ENCODE peak calls at places on chromosome 18, in nine cellular contexts. One of them, this sample, is unnamed.

GRCh38 chr18:26293982-26294381 is 67.7 kb downstream of the TAF4B start:
- DNase-seq in NCI-H446: no peak
- DNase-seq in caudate nucleus: no peak
- DNase-seq in stimulated activated CD4-positive, alpha-beta T cell treated with anti-CD3 and anti-CD28 coated beads, Interleukin-15, amount 100 ng/mL, for 1 hour: no peak
- DNase-seq in A549: no peak
- DNase-seq in AG09319: no peak
- DNase-seq in NCI-H345: no peak
- DNase-seq in brain microvascular endothelial cell: no peak
- DNase-seq in T-helper 1 cell: no peak
- DNase-seq in this sample: no peak

GRCh38 chr18:78913830-78914585 is 65.6 kb upstream of the SALL3 start:
- DNase-seq in NCI-H446: no peak
- DNase-seq in caudate nucleus: no peak
- DNase-seq in stimulated activated CD4-positive, alpha-beta T cell treated with anti-CD3 and anti-CD28 coated beads, Interleukin-15, amount 100 ng/mL, for 1 hour: no peak
- DNase-seq in A549: no peak
- DNase-seq in AG09319: no peak
- DNase-seq in NCI-H345: no peak
- DNase-seq in brain microvascular endothelial cell: no peak
- DNase-seq in T-helper 1 cell: no peak
- DNase-seq in this sample: no peak

GRCh38 chr18:75284566-75284965 is 74.0 kb downstream of the TSHZ1 start:
- DNase-seq in NCI-H446: no peak
- DNase-seq in caudate nucleus: no peak
- DNase-seq in stimulated activated CD4-positive, alpha-beta T cell treated with anti-CD3 and anti-CD28 coated beads, Interleukin-15, amount 100 ng/mL, for 1 hour: no peak
- DNase-seq in A549: no peak
- DNase-seq in AG09319: no peak
- DNase-seq in NCI-H345: no peak
- DNase-seq in brain microvascular endothelial cell: no peak
- DNase-seq in T-helper 1 cell: no peak
- DNase-seq in this sample: no peak

GRCh38 chr18:48203961-48204666 is 205.1 kb downstream of the ZBTB7C start:
- DNase-seq in NCI-H446: no peak
- DNase-seq in caudate nucleus: no peak
- DNase-seq in stimulated activated CD4-positive, alpha-beta T cell treated with anti-CD3 and anti-CD28 coated beads, Interleukin-15, amount 100 ng/mL, for 1 hour: no peak
- DNase-seq in A549: no peak
- DNase-seq in AG09319: no peak
- DNase-seq in NCI-H345: no peak
- DNase-seq in brain microvascular endothelial cell: no peak
- DNase-seq in T-helper 1 cell: no peak
- DNase-seq in this sample: no peak

GRCh38 chr18:60215432-60215831 is 157.1 kb downstream of the MC4R start:
- DNase-seq in NCI-H446: no peak
- DNase-seq in caudate nucleus: no peak
- DNase-seq in stimulated activated CD4-positive, alpha-beta T cell treated with anti-CD3 and anti-CD28 coated beads, Interleukin-15, amount 100 ng/mL, for 1 hour: no peak
- DNase-seq in A549: no peak
- DNase-seq in AG09319: no peak
- DNase-seq in NCI-H345: no peak
- DNase-seq in brain microvascular endothelial cell: no peak
- DNase-seq in T-helper 1 cell: no peak
- DNase-seq in this sample: no peak

GRCh38 chr18:11925800-11926481 is 17.8 kb upstream of the MPPE1 start:
- DNase-seq in NCI-H446: no peak
- DNase-seq in caudate nucleus: no peak
- DNase-seq in stimulated activated CD4-positive, alpha-beta T cell treated with anti-CD3 and anti-CD28 coated beads, Interleukin-15, amount 100 ng/mL, for 1 hour: no peak
- DNase-seq in A549: no peak
- DNase-seq in AG09319: no peak
- DNase-seq in NCI-H345: no peak
- DNase-seq in brain microvascular endothelial cell: peak
- DNase-seq in T-helper 1 cell: no peak
- DNase-seq in this sample: no peak

GRCh38 chr18:75815767-75816166 is 388.3 kb upstream of the SMIM21 start:
- DNase-seq in NCI-H446: no peak
- DNase-seq in caudate nucleus: no peak
- DNase-seq in stimulated activated CD4-positive, alpha-beta T cell treated with anti-CD3 and anti-CD28 coated beads, Interleukin-15, amount 100 ng/mL, for 1 hour: no peak
- DNase-seq in A549: no peak
- DNase-seq in AG09319: no peak
- DNase-seq in NCI-H345: no peak
- DNase-seq in brain microvascular endothelial cell: no peak
- DNase-seq in T-helper 1 cell: no peak
- DNase-seq in this sample: no peak

GRCh38 chr18:61333746-61334490 is 688 bp downstream of the CDH20 start:
- DNase-seq in NCI-H446: no peak
- DNase-seq in caudate nucleus: peak
- DNase-seq in stimulated activated CD4-positive, alpha-beta T cell treated with anti-CD3 and anti-CD28 coated beads, Interleukin-15, amount 100 ng/mL, for 1 hour: no peak
- DNase-seq in A549: no peak
- DNase-seq in AG09319: no peak
- DNase-seq in NCI-H345: peak
- DNase-seq in brain microvascular endothelial cell: no peak
- DNase-seq in T-helper 1 cell: no peak
- DNase-seq in this sample: no peak

GRCh38 chr18:36284671-36285295 is 12.7 kb upstream of the FHOD3 start:
- DNase-seq in NCI-H446: peak
- DNase-seq in caudate nucleus: no peak
- DNase-seq in stimulated activated CD4-positive, alpha-beta T cell treated with anti-CD3 and anti-CD28 coated beads, Interleukin-15, amount 100 ng/mL, for 1 hour: no peak
- DNase-seq in A549: peak
- DNase-seq in AG09319: no peak
- DNase-seq in NCI-H345: peak
- DNase-seq in brain microvascular endothelial cell: peak
- DNase-seq in T-helper 1 cell: peak
- DNase-seq in this sample: peak

GRCh38 chr18:44541781-44542180 is 138.9 kb upstream of the SETBP1 start:
- DNase-seq in NCI-H446: no peak
- DNase-seq in caudate nucleus: no peak
- DNase-seq in stimulated activated CD4-positive, alpha-beta T cell treated with anti-CD3 and anti-CD28 coated beads, Interleukin-15, amount 100 ng/mL, for 1 hour: no peak
- DNase-seq in A549: no peak
- DNase-seq in AG09319: no peak
- DNase-seq in NCI-H345: no peak
- DNase-seq in brain microvascular endothelial cell: no peak
- DNase-seq in T-helper 1 cell: no peak
- DNase-seq in this sample: no peak

This sample was measured in kidney glomerular epithelial cell.